ENCODE peak calls at places on chromosomes 3 and 15, in four cellular contexts. F, Q, H and A are unnamed samples.

GRCh38 chr3:169362261-169362660 is 301.3 kb downstream of the MECOM start:
- DNase-seq in F (no peak), Q (peak; percentile 10), H (peak; percentile 64), A (peak; percentile 72)

GRCh38 chr3:70951937-70952492 is 631.5 kb downstream of the FOXP1 start:
- DNase-seq in H (no peak), F (no peak), Q (no peak), A (no peak)

GRCh38 chr3:109545746-109546145 is 208.4 kb upstream of the DPPA4 start:
- DNase-seq in Q (no peak), F (peak; percentile 24), H (no peak), A (peak; percentile 61)

GRCh38 chr15:40234783-40235182 is 4.1 kb upstream of the PAK6 start:
- DNase-seq in F (no peak), H (peak; percentile 74), Q (peak; percentile 1), A (no peak)

GRCh38 chr3:128481438-128481942 is 11.5 kb downstream of the GATA2 start:
- DNase-seq in H (no peak), F (no peak), Q (no peak), A (no peak)

GRCh38 chr15:52139599-52140462 is 27.3 kb upstream of the BCL2L10 start:
- DNase-seq in F (peak; percentile 63), H (peak; percentile 50), Q (peak; percentile 77), A (peak; percentile 55)

GRCh38 chr3:77041156-77041696 is 1.3 kb downstream of the ROBO2 start:
- DNase-seq in H (no peak), Q (peak; percentile 8), F (no peak), A (no peak)

GRCh38 chr15:77420610-77421369 is at the start of gene HMG20A:
- DNase-seq in F (peak; percentile 74), H (peak; percentile 84), Q (peak; percentile 80), A (peak; percentile 88)

GRCh38 chr15:31367730-31368344 is 41.2 kb downstream of the KLF13 start:
- DNase-seq in Q (no peak), F (no peak), H (no peak), A (no peak)

GRCh38 chr3:158107508-158108095 is 1.4 kb upstream of the SHOX2 start:
- DNase-seq in H (no peak), F (no peak), Q (no peak), A (no peak)

GRCh38 chr3:197613187-197613586 is 57.4 kb upstream of the BDH1 start:
- DNase-seq in F (no peak), Q (no peak), H (no peak), A (no peak)

GRCh38 chr3:197165890-197166289 is 132.5 kb downstream of the DLG1 start:
- DNase-seq in F (no peak), H (no peak), Q (no peak), A (no peak)

GRCh38 chr3:3783675-3784074 is 15.6 kb upstream of the LRRN1 start:
- DNase-seq in F (no peak), H (no peak), Q (no peak), A (no peak)

GRCh38 chr15:57947781-57948180 is 117.7 kb downstream of the ALDH1A2 start:
- DNase-seq in F (no peak), H (no peak), Q (peak; percentile 17), A (peak; percentile 9)

GRCh38 chr3:125340121-125340520 is 35.0 kb downstream of the ZNF148 start:
- DNase-seq in H (no peak), F (no peak), Q (no peak), A (no peak)

GRCh38 chr3:125334675-125335560 is 40.2 kb downstream of the ZNF148 start:
- DNase-seq in H (no peak), F (no peak), Q (no peak), A (peak; percentile 25)

GRCh38 chr3:125332504-125332903 is 42.6 kb downstream of the ZNF148 start:
- DNase-seq in H (no peak), F (no peak), Q (no peak), A (no peak)

DNA sequence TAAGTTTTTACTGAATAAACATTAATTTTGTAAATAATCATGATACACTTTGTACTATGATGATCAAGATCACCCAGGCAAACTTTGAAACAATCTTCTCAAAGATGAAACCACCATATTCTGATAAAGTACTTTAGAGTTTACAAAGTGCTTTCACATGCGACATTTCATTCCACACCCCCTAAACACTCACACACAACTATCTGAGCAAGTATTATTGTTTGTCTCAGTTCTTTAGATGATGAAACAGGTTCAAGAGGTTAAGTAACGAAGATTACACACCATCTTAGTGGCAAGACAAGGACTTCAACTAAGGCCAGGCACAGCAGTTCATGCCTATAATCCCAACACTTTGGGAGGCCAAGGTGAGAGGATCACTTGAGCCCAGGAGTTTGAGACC is 37.6 kb downstream of the ZNF148 start:
- DNase-seq in F (no peak), H (no peak), Q (no peak), A (no peak)
- H4K20me1 ChIP-seq in F (peaks cover 23% of the 10 kb centered on the region), H (peaks cover 4% of the 10 kb centered on the region), Q (peaks cover 27% of the 10 kb centered on the region), A (no peaks in the 10 kb centered on the region)

GRCh38 chr15:66401130-66402021 is 14.7 kb downstream of the MAP2K1 start:
- DNase-seq in Q (no peak), F (peak; percentile 59), H (peak; percentile 52), A (peak; percentile 30)
- H4K20me1 ChIP-seq in Q (peaks cover 12% of the 10 kb centered on the region), F (peaks cover 38% of the 10 kb centered on the region), H (peaks cover 12% of the 10 kb centered on the region), A (peaks cover 2% of the 10 kb centered on the region)

GRCh38 chr15:41661529-41662225 is 1.5 kb downstream of the MGA start:
- DNase-seq in H (peak; percentile 62), F (peak; percentile 88), Q (peak; percentile 84), A (peak; percentile 87)
- H4K20me1 ChIP-seq in H (no peaks in the 10 kb centered on the region), F (peaks cover 4% of the 10 kb centered on the region), Q (peaks cover 40% of the 10 kb centered on the region), A (no peaks in the 10 kb centered on the region)

DNA sequence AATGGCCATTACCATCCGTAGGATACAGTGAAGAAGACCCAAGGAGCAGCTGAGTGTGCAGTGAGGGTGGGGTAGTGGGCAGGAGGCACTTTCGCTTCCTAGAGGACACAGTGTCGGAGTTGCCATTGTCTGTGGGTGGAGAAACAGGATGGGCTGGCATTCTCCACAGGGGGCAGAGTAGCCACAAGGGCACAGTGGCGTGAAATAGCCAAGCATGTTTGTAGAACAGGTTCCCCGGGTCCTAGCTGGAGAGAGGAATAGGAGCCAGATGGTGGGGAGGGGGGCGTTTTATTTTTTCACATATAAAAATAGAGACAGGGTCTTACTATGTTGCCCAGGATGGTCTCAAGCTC is 3.5 kb downstream of the SLC6A6 start:
- DNase-seq in F (no peak), H (no peak), Q (no peak), A (no peak)
- H4K20me1 ChIP-seq in F (peaks cover 15% of the 10 kb centered on the region), H (no peaks in the 10 kb centered on the region), Q (peaks cover 40% of the 10 kb centered on the region), A (no peaks in the 10 kb centered on the region)

GRCh38 chr15:84760219-84760618 is 11.8 kb downstream of the ZNF592 start:
- DNase-seq in F (no peak), H (no peak), Q (no peak), A (no peak)
- H4K20me1 ChIP-seq in F (peaks cover 65% of the 10 kb centered on the region), H (peaks cover 3% of the 10 kb centered on the region), Q (peaks cover 99% of the 10 kb centered on the region), A (peaks cover 2% of the 10 kb centered on the region)

DNA sequence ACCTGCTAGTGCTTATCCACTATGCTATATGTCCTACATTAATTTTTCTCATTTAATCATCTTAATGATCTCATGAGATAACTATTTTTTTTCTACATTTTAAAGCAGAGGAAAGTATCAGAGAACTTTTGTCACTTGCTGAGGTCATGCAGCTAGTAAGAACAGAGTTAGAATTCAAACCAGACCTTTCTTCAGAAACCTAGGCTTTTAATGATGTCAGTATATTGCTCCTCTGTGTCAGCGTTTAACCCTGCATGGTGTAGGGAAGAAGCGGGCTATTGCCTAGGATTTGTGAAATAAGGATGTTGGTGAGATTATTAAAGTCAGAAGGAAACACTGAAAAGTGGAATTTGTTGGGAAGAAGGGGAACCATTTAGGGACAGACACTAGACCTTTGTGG is 121.2 kb downstream of the AKAP13 start:
- DNase-seq in Q (no peak), F (no peak), H (no peak), A (no peak)
- H4K20me1 ChIP-seq in Q (peaks cover 21% of the 10 kb centered on the region), F (peaks cover 8% of the 10 kb centered on the region), H (no peaks in the 10 kb centered on the region), A (no peaks in the 10 kb centered on the region)

GRCh38 chr3:187943677-187944390 is 198.6 kb upstream of the BCL6 start:
- DNase-seq in Q (peak; percentile 21), H (peak; percentile 23), F (no peak), A (no peak)

GRCh38 chr3:187939891-187940290 is 194.6 kb upstream of the BCL6 start:
- DNase-seq in Q (no peak), H (no peak), F (no peak), A (no peak)

GRCh38 chr3:187941135-187941847 is 196.0 kb upstream of the BCL6 start:
- DNase-seq in H (no peak), F (no peak), Q (no peak), A (no peak)

GRCh38 chr3:187942658-187943241 is 197.5 kb upstream of the BCL6 start:
- DNase-seq in H (no peak), Q (no peak), F (no peak), A (no peak)

GRCh38 chr3:187941848-187942194 is 196.6 kb upstream of the BCL6 start:
- DNase-seq in Q (no peak), H (no peak), F (no peak), A (no peak)
- H4K20me1 ChIP-seq in Q (no peaks in the 10 kb centered on the region), H (no peaks in the 10 kb centered on the region), F (no peaks in the 10 kb centered on the region), A (no peaks in the 10 kb centered on the region)